ENCODE peak calls at places on chromosome 2, in seven cellular contexts. S is astrocyte, O is psoas muscle, W is suprapubic skin, H is heart right ventricle, E is PC-9, C is upper lobe of right lung. M is an unnamed sample. For H3K4me1, the result is how much of the 10 kb centered on the place peaks cover.

GRCh38 chr2:58291726-58292430 is 50.8 kb upstream of the FANCL start:
- DNase-seq in S (no peak), O (no peak), W (no peak), H (no peak), E (no peak), C (no peak), M (no peak)

GRCh38 chr2:7118606-7119503 is 201.6 kb downstream of the RNF144A start:
- DNase-seq in S (no peak), O (peak), W (no peak), H (no peak), E (no peak), C (no peak), M (peak)

GRCh38 chr2:86260978-86261377 is 61.7 kb downstream of the MRPL35 start:
- DNase-seq in S (no peak), O (no peak), W (no peak), H (no peak), E (no peak), C (no peak), M (no peak)

GRCh38 chr2:171754254-171754939 is 67.1 kb downstream of the DYNC1I2 start:
- DNase-seq in S (no peak), O (no peak), W (no peak), H (no peak), E (no peak), C (no peak), M (no peak)

GRCh38 chr2:168089200-168089599 is 158.2 kb downstream of the STK39 start:
- DNase-seq in S (no peak), O (no peak), W (no peak), H (no peak), E (no peak), C (no peak), M (no peak)

GRCh38 chr2:70418514-70418913 is 116.6 kb upstream of the FAM136A start:
- DNase-seq in S (no peak), O (no peak), W (no peak), H (no peak), E (no peak), C (no peak), M (peak)

GRCh38 chr2:70935468-70936164 is at the start of gene ATP6V1B1:
- DNase-seq in S (no peak), O (no peak), W (no peak), H (no peak), E (peak), C (no peak), M (peak)

GRCh38 chr2:139805378-139805777 is 1025.2 kb upstream of the NXPH2 start:
- DNase-seq in S (peak), O (no peak), W (no peak), H (no peak), E (no peak), C (no peak), M (no peak)

GRCh38 chr2:16125614-16126125 is 185.3 kb downstream of the MYCN start:
- DNase-seq in S (no peak), O (no peak), W (no peak), H (no peak), E (no peak), C (no peak), M (no peak)

GRCh38 chr2:119820275-119820674 is 60.6 kb downstream of the PTPN4 start:
- DNase-seq in S (peak), O (no peak), W (no peak), H (no peak), E (no peak), C (no peak), M (no peak)

GRCh38 chr2:53569957-53570727 is 197.5 kb upstream of the CHAC2 start:
- DNase-seq in S (no peak), O (no peak), W (no peak), H (no peak), E (no peak), C (no peak), M (peak)

GRCh38 chr2:134319581-134320246 is 65.8 kb downstream of the MGAT5 start:
- DNase-seq in S (no peak), O (no peak), W (no peak), H (no peak), E (no peak), C (no peak), M (peak)

GRCh38 chr2:158667567-158667966 is 127.5 kb upstream of the DAPL1 start:
- DNase-seq in S (peak), O (no peak), W (no peak), H (no peak), E (no peak), C (no peak), M (no peak)

GRCh38 chr2:78264130-78264529 is 742.0 kb upstream of the LRRTM4 start:
- DNase-seq in S (no peak), O (no peak), W (no peak), H (no peak), E (no peak), C (no peak), M (no peak)

GRCh38 chr2:217248312-217248935 is 388.6 kb upstream of the TNP1 start:
- DNase-seq in S (peak), O (peak), W (peak), H (peak), E (no peak), C (peak), M (peak)

GRCh38 chr2:224106794-224107193 is 67.7 kb upstream of the SERPINE2 start:
- DNase-seq in S (no peak), O (no peak), W (no peak), H (no peak), E (no peak), C (no peak), M (no peak)

GRCh38 chr2:162085090-162085891 is 11.3 kb upstream of the DPP4 start:
- DNase-seq in S (peak), O (no peak), W (no peak), H (no peak), E (no peak), C (no peak), M (no peak)

GRCh38 chr2:209753020-209753419 is 18.6 kb upstream of the UNC80 start:
- DNase-seq in S (no peak), O (no peak), W (no peak), H (no peak), E (no peak), C (no peak), M (no peak)

GRCh38 chr2:137031731-137032130 is 266.4 kb downstream of the THSD7B start:
- DNase-seq in S (no peak), O (no peak), W (no peak), H (no peak), E (no peak), C (no peak), M (no peak)

GRCh38 chr2:207064128-207064694 is 101.5 kb downstream of the KLF7 start:
- DNase-seq in S (no peak), O (no peak), W (no peak), H (no peak), E (no peak), C (no peak), M (no peak)

GRCh38 chr2:16124881-16125613 is 184.7 kb downstream of the MYCN start:
- DNase-seq in S (no peak), O (no peak), W (no peak), H (no peak), E (no peak), C (no peak), M (no peak)

GRCh38 chr2:220188031-220188430 is 560.6 kb downstream of the SLC4A3 start:
- DNase-seq in S (peak), O (no peak), W (no peak), H (no peak), E (no peak), C (no peak), M (no peak)

GRCh38 chr2:50181212-50181611 is 850.7 kb downstream of the NRXN1 start:
- DNase-seq in S (no peak), O (no peak), W (no peak), H (no peak), E (no peak), C (no peak), M (peak)

GRCh38 chr2:136394136-136395060 is 276.4 kb upstream of the CXCR4 start:
- DNase-seq in S (no peak), O (no peak), W (no peak), H (no peak), E (no peak), C (no peak), M (no peak)

GRCh38 chr2:231294578-231295362 is 96.3 kb downstream of the ARMC9 start:
- DNase-seq in S (no peak), O (no peak), W (no peak), H (no peak), E (no peak), C (no peak), M (no peak)

GRCh38 chr2:222884765-222885424 is 24.1 kb downstream of the ACSL3 start:
- DNase-seq in S (no peak), O (no peak), W (no peak), H (no peak), E (no peak), C (no peak), M (no peak)

GRCh38 chr2:222884114-222884764 is 23.4 kb downstream of the ACSL3 start:
- DNase-seq in S (no peak), O (no peak), W (no peak), H (no peak), E (no peak), C (no peak), M (no peak)

GRCh38 chr2:222882484-222882928 is 21.7 kb downstream of the ACSL3 start:
- DNase-seq in S (no peak), O (peak), W (no peak), H (no peak), E (peak), C (no peak), M (no peak)

GRCh38 chr2:222887124-222887523 is 26.3 kb downstream of the ACSL3 start:
- DNase-seq in S (peak), O (no peak), W (no peak), H (no peak), E (no peak), C (no peak), M (no peak)

GRCh38 chr2:222883420-222883819 is 22.6 kb downstream of the ACSL3 start:
- DNase-seq in S (peak), O (no peak), W (no peak), H (no peak), E (no peak), C (no peak), M (no peak)
- H3K4me1 ChIP-seq in S (under half), O (half or more), W (under half), H (under half), E (half or more), C (under half), M (under half)

DNA sequence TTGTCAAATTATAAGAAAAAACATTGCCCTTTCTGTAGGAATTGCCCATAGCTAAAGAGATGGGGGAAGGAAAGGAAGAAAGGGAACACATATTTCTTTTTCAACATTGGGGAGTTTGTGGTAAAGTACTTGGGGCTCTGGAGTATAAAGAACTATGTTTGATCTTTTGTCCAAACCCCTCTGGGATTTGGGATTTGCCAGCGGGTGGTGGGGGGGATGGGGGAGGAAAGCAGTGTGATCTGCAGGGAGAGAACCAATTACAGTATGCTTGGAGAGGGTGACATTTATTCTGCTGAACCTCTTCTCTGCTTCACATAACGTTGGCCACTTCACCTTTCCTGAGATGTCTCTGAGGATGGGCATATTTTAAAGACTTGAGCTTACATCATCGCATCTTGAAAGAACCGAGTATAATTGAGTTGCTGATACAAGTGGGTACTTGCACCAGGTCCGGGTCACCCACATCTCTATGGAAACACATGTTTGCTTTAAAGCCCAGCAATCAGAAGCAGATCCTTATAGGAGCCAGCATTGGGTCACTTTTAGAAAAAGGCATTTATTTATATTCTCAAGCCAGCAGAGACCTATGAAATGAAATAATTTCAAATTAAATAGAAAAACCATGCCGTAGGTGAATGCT is 73.1 kb downstream of the SPATS2L start:
- DNase-seq in S (no peak), O (no peak), W (no peak), H (no peak), E (no peak), C (no peak), M (no peak)
- H3K4me1 ChIP-seq in S (under half), O (under half), W (half or more), H (under half), E (half or more), C (half or more), M (half or more)

GRCh38 chr2:181674466-181674865 is 5.9 kb downstream of the NEUROD1 start:
- DNase-seq in S (no peak), O (no peak), W (no peak), H (no peak), E (no peak), C (no peak), M (no peak)
- H3K4me1 ChIP-seq in S (under half), O (under half), W (under half), H (under half), E (under half), C (under half), M (under half)

GRCh38 chr2:10032746-10033105 is 10.6 kb upstream of the KLF11 start:
- DNase-seq in S (no peak), O (peak), W (no peak), H (no peak), E (no peak), C (no peak), M (no peak)
- H3K4me1 ChIP-seq in S (under half), O (under half), W (half or more), H (half or more), E (under half), C (half or more), M (under half)

DNA sequence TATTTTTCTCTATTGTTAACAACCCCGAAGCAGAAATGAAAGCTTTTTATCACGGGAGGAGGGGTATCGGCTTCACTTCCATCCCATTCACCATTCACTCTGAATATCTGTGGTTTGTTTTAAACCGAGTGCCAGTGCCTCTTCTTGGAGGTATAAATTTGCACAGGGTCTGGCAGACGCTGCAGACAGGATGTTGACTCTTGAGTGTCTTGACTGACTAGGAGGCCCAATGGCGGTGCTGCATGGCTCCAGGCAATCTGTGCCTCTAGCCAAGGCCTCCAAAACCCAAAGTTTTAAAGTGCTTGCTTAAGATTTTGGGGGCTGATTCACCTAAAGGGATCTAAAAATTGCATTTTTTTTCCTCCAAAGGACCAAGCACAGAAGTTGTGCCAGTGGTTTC is 183.8 kb downstream of the LTBP1 start:
- DNase-seq in S (no peak), O (no peak), W (no peak), H (no peak), E (no peak), C (no peak), M (no peak)
- H3K4me1 ChIP-seq in S (under half), O (under half), W (under half), H (under half), E (under half), C (under half), M (under half)

DNA sequence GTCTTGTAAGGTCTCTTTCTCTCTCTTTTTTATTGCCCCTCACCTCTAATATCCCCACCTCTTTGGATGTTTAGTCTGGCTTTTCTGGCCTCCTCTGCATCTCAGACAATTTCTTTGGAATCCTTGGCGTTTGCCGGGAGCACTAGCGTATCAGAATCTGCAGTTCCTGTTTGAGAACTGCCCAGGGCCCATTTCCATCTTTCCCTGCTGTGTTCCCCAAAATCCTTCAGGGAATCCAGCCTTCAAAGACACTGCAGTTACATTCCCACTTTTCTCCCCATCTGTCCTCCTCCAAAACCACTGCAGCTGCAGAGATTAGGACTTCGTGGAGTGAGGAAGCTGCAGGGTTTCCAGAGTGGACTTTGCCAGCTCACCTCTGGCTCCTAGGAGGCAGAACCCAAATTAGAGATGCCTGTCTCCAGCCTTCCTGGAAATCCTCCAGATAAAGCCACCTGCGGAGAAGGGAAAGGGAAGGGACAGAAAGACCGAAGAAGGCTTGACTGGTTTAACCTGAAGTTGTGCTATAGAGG is 2.7 kb downstream of the VSNL1 start:
- DNase-seq in S (no peak), O (no peak), W (no peak), H (no peak), E (no peak), C (no peak), M (peak)
- H3K4me1 ChIP-seq in S (under half), O (under half), W (under half), H (under half), E (under half), C (under half), M (under half)

DNA sequence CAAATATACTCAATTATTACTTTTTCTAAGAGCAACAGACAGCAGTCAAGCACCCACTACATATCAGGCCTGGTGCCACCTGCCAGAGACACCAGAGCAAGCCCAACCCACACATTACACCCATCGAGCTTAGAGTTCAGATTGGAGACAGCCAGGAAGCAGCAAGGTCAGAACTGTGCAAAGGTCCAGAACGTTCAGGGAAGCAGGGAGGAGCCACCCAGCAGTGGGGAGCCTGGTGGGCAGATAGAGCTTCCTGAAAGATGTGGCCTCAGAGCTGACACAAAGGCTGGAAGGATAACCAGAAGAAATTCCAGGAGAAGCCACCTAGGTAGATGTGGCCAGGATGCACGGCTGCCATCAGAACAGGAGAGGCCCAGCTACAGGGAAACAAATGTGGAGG is 440.5 kb upstream of the ID2 start:
- DNase-seq in S (no peak), O (no peak), W (no peak), H (no peak), E (no peak), C (no peak), M (no peak)
- H3K4me1 ChIP-seq in S (under half), O (under half), W (under half), H (under half), E (under half), C (under half), M (under half)

GRCh38 chr2:37782721-37783438 is 111.4 kb upstream of the CDC42EP3 start:
- DNase-seq in S (no peak), O (no peak), W (no peak), H (no peak), E (no peak), C (no peak), M (no peak)
- H3K4me1 ChIP-seq in S (under half), O (under half), W (under half), H (under half), E (under half), C (under half), M (under half)

GRCh38 chr2:30380824-30381223 is 66.2 kb upstream of the LCLAT1 start:
- DNase-seq in S (no peak), O (no peak), W (no peak), H (no peak), E (no peak), C (no peak), M (no peak)

GRCh38 chr2:30385327-30385726 is 61.7 kb upstream of the LCLAT1 start:
- DNase-seq in S (peak), O (no peak), W (no peak), H (no peak), E (peak), C (no peak), M (peak)

GRCh38 chr2:30379481-30379880 is 67.6 kb upstream of the LCLAT1 start:
- DNase-seq in S (no peak), O (no peak), W (no peak), H (no peak), E (no peak), C (no peak), M (no peak)

DNA sequence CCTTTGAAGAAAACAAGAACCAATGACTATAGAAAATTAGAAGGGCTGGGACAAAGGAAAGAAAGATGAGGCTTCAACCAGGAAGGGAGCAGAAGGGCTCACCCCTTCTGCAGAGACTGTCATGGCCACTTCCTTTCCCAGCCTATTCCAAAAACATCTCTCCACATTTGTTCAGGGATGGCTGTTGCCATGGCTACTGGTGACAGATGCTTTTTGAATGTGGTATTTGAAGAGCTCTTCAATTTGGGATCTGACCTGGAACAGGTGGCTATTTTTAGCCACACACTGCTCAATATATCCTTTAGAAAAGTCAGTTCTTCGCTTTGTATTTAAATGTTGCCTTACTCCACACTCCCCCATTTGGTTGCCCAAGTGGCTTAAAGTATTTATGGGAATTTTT is 64.1 kb upstream of the LCLAT1 start:
- DNase-seq in S (no peak), O (no peak), W (no peak), H (no peak), E (no peak), C (no peak), M (no peak)
- H3K4me1 ChIP-seq in S (under half), O (under half), W (under half), H (under half), E (under half), C (under half), M (under half)

DNA sequence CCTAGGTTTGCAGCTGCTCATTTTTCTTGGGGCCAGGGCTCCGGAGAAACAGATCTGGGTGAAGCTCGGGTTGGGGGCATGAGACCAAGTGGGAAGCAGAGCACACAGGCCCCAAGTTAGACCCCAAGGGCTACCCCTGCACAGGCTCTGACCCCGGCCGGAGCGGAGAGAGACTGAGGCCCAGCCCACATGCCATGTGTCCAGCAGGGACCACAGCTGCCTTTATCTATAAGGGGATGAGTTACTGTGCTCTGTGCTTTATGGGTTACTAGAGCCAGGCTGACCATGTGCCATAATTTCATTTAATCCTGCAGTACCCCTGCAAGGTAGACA is 30.3 kb upstream of the PRLH start:
- DNase-seq in S (no peak), O (no peak), W (no peak), H (no peak), E (no peak), C (no peak), M (no peak)
- H3K4me1 ChIP-seq in S (under half), O (under half), W (under half), H (under half), E (under half), C (under half), M (under half)

M was measured in GM23338.